ENCODE peak calls at places on chromosomes 4 and X, in six cellular contexts. E is HL-60, K is HS-27A, C is NCI-H1092 treated with DMSO at 0.1 percent for 48 hours, Q is glomerular endothelial cell, M is BJ. G is an unnamed sample.

GRCh38 chrX:2474963-2475726 is 25.6 kb downstream of the DHRSX start:
- DNase-seq in E (no peak), K (no peak), C (no peak), Q (no peak), M (no peak), G (no peak)

GRCh38 chr4:69467797-69468196 is 27.9 kb downstream of the UGT2B4 start:
- DNase-seq in E (no peak), K (no peak), C (no peak), Q (no peak), M (no peak), G (no peak)

GRCh38 chr4:183505556-183506388 is 914 bp downstream of the ING2 start:
- DNase-seq in E (peak), K (peak), C (peak), Q (no peak), M (peak), G (peak)

GRCh38 chrX:17689971-17690409 is 47.3 kb upstream of the SCML1 start:
- DNase-seq in E (peak), K (no peak), C (peak), Q (peak), M (no peak), G (peak)

GRCh38 chr4:147777456-147778091 is 45.7 kb downstream of the ARHGAP10 start:
- DNase-seq in E (no peak), K (no peak), C (no peak), Q (no peak), M (no peak), G (no peak)

GRCh38 chr4:164572877-164573279 is 181.1 kb upstream of the SMIM31 start:
- DNase-seq in E (no peak), K (peak), C (no peak), Q (no peak), M (no peak), G (no peak)

GRCh38 chrX:67328496-67328895 is 215.3 kb upstream of the AR start:
- DNase-seq in E (peak), K (no peak), C (no peak), Q (no peak), M (no peak), G (no peak)

GRCh38 chr4:184647391-184648101 is 1.7 kb downstream of the CASP3 start:
- DNase-seq in E (no peak), K (no peak), C (peak), Q (no peak), M (no peak), G (peak)

GRCh38 chr4:10727140-10727880 is 42.7 kb upstream of the CLNK start:
- DNase-seq in E (no peak), K (no peak), C (no peak), Q (no peak), M (no peak), G (no peak)

GRCh38 chrX:31371956-31372355 is 300.1 kb upstream of the FTHL17 start:
- DNase-seq in E (no peak), K (no peak), C (no peak), Q (no peak), M (no peak), G (no peak)